ENCODE peak calls at places on chromosomes 7 and 10, in five cellular contexts. J, A, Q, N and O are unnamed samples.

GRCh38 chr10:23157691-23158369 is 34.3 kb upstream of the PTF1A start:
- DNase-seq in J (no peak), A (peak; percentile 32), N (peak; percentile 32), Q (peak; percentile 33), O (peak; percentile 58)

GRCh38 chr7:131057015-131057518 is 270.6 kb upstream of the MKLN1 start:
- DNase-seq in Q (no peak), J (no peak), N (no peak), A (no peak), O (no peak)

GRCh38 chr10:25059990-25060389 is 43.6 kb downstream of the THNSL1 start:
- DNase-seq in Q (peak; percentile 82), N (peak; percentile 29), J (no peak), A (peak; percentile 67), O (peak; percentile 41)

GRCh38 chr7:108613147-108613948 is 43.7 kb downstream of the DNAJB9 start:
- DNase-seq in A (peak; percentile 64), J (no peak), Q (peak; percentile 10), N (peak; percentile 18), O (no peak)

GRCh38 chr7:3301831-3302618 is 973 bp downstream of the SDK1 start:
- DNase-seq in J (no peak), A (peak; percentile 90), N (no peak), Q (peak; percentile 65), O (peak; percentile 34)

GRCh38 chr10:69438531-69439349 is 12.5 kb upstream of the TSPAN15 start:
- DNase-seq in Q (peak; percentile 65), N (no peak), J (no peak), A (peak; percentile 89), O (no peak)

GRCh38 chr7:14495633-14496032 is 406.9 kb downstream of the DGKB start:
- DNase-seq in A (no peak), N (no peak), J (no peak), Q (no peak), O (no peak)

GRCh38 chr10:60974463-60975149 is 30.6 kb upstream of the RHOBTB1 start:
- DNase-seq in Q (no peak), A (no peak), N (no peak), J (no peak), O (no peak)

GRCh38 chr10:129964611-129965417 is 740 bp upstream of the EBF3 start:
- DNase-seq in Q (no peak), J (peak; percentile 73), N (no peak), A (no peak), O (no peak)

GRCh38 chr10:117723343-117723742 is 180.8 kb downstream of the EMX2 start:
- DNase-seq in N (no peak), Q (no peak), J (no peak), A (no peak), O (no peak)

GRCh38 chr7:105454058-105454739 is 65.5 kb upstream of the SRPK2 start:
- DNase-seq in Q (peak; percentile 60), N (no peak), A (no peak), J (no peak), O (no peak)

GRCh38 chr10:131018886-131019500 is 292.5 kb downstream of the TCERG1L start:
- DNase-seq in N (no peak), J (no peak), A (no peak), Q (no peak), O (no peak)

GRCh38 chr10:47444047-47444446 is 39.9 kb downstream of the ANXA8 start:
- DNase-seq in J (no peak), Q (no peak), N (no peak), A (no peak), O (no peak)

GRCh38 chr10:91549296-91549695 is 83.6 kb downstream of the PPP1R3C start:
- DNase-seq in N (no peak), Q (no peak), A (no peak), J (no peak), O (no peak)

GRCh38 chr10:124044143-124044862 is 49.1 kb downstream of the CHST15 start:
- DNase-seq in A (no peak), J (peak; percentile 86), Q (no peak), N (no peak), O (no peak)

GRCh38 chr7:84175461-84175860 is 19.1 kb downstream of the SEMA3A start:
- DNase-seq in A (peak; percentile 41), N (no peak), J (no peak), Q (no peak), O (no peak)

GRCh38 chr10:79435271-79436065 is 10.0 kb downstream of the ZCCHC24 start:
- DNase-seq in J (peak; percentile 73), Q (no peak), N (no peak), A (no peak), O (no peak)

GRCh38 chr7:16136896-16137295 is 284.4 kb downstream of the CRPPA start:
- DNase-seq in N (no peak), A (no peak), J (no peak), Q (no peak), O (no peak)

GRCh38 chr10:86801995-86802394 is 45.6 kb downstream of the BMPR1A start:
- DNase-seq in A (no peak), N (no peak), J (no peak), Q (no peak), O (no peak)

GRCh38 chr10:34474060-34474376 is 341.1 kb downstream of the PARD3 start:
- DNase-seq in Q (no peak), A (peak; percentile 70), N (no peak), J (no peak), O (no peak)

GRCh38 chr10:68666280-68666760 is 54.7 kb upstream of the CCAR1 start:
- DNase-seq in Q (peak; percentile 58), A (no peak), J (no peak), N (no peak), O (no peak)

GRCh38 chr7:92768501-92769360 is 67.6 kb downstream of the CDK6 start:
- DNase-seq in J (no peak), N (no peak), A (peak; percentile 91), Q (no peak), O (no peak)

GRCh38 chr10:120423350-120424197 is 33.5 kb upstream of the PLPP4 start:
- DNase-seq in N (peak; percentile 37), J (no peak), Q (peak; percentile 19), A (peak; percentile 68), O (peak; percentile 67)

GRCh38 chr10:130072247-130072646 is 38.4 kb downstream of the C10orf143 start:
- DNase-seq in A (no peak), J (no peak), N (no peak), Q (no peak), O (no peak)

GRCh38 chr7:46786221-46786951 is 795.5 kb downstream of the TNS3 start:
- DNase-seq in J (no peak), A (peak; percentile 10), N (no peak), Q (no peak), O (no peak)